ENCODE peak calls at places on chromosomes 6 and 20, in five cellular contexts. R is mesenchymal stem cell, X is neuronal stem cell, K is H9, H is IMR-90. M is an unnamed sample. For H3K4me1, the result is how much of the 10 kb centered on the place peaks cover.

GRCh38 chr6:155264704-155265320 is 999 bp downstream of the CLDN20 start:
- DNase-seq in R (peak), X (no peak), K (no peak), H (no peak), M (no peak)

GRCh38 chr6:25085761-25086160 is 150.0 kb upstream of the RIPOR2 start:
- DNase-seq in R (no peak), X (no peak), K (no peak), H (no peak), M (no peak)

GRCh38 chr20:46304361-46304760 is 3.9 kb downstream of the CDH22 start:
- DNase-seq in R (peak), X (no peak), K (no peak), H (peak), M (no peak)

GRCh38 chr6:121645100-121645745 is 209.8 kb downstream of the GJA1 start:
- DNase-seq in R (no peak), X (no peak), K (no peak), H (peak), M (no peak)

GRCh38 chr6:170017603-170018274 is 266.3 kb downstream of the ERMARD start:
- DNase-seq in R (no peak), X (no peak), K (peak), H (no peak), M (no peak)

GRCh38 chr6:119384444-119384843 is 34.9 kb upstream of the MAN1A1 start:
- DNase-seq in R (no peak), X (no peak), K (no peak), H (no peak), M (no peak)

GRCh38 chr6:54112171-54112650 is 968 bp downstream of the MLIP start:
- DNase-seq in R (no peak), X (no peak), K (no peak), H (no peak), M (peak)

GRCh38 chr20:25005220-25005619 is 12.7 kb upstream of the APMAP start:
- DNase-seq in R (no peak), X (no peak), K (peak), H (peak), M (no peak)

GRCh38 chr6:167311286-167311685 is 13.6 kb upstream of the TTLL2 start:
- DNase-seq in R (no peak), X (no peak), K (no peak), H (no peak), M (no peak)

GRCh38 chr6:7909323-7910276 is 988 bp downstream of the TXNDC5 start:
- DNase-seq in R (peak), X (peak), K (peak), H (peak), M (peak)

GRCh38 chr20:62622178-62622876 is 20.0 kb upstream of the SLCO4A1 start:
- DNase-seq in R (no peak), X (no peak), K (no peak), H (no peak), M (no peak)

GRCh38 chr6:25050356-25050755 is 114.6 kb upstream of the RIPOR2 start:
- DNase-seq in R (peak), X (no peak), K (no peak), H (peak), M (no peak)

GRCh38 chr20:18055261-18055660 is 2.5 kb downstream of the OVOL2 start:
- DNase-seq in R (no peak), X (no peak), K (peak), H (no peak), M (peak)

GRCh38 chr6:29005183-29005885 is at the start of gene ZNF311:
- DNase-seq in R (peak), X (no peak), K (no peak), H (peak), M (peak)

GRCh38 chr6:156912431-156912830 is 135.3 kb downstream of the ARID1B start:
- DNase-seq in R (peak), X (no peak), K (no peak), H (no peak), M (peak)

GRCh38 chr20:64238851-64239387 is 16.6 kb upstream of the PCMTD2 start:
- DNase-seq in R (no peak), X (no peak), K (no peak), H (no peak), M (no peak)

GRCh38 chr6:81896561-81896960 is 144.1 kb upstream of the TENT5A start:
- DNase-seq in R (peak), X (no peak), K (no peak), H (peak), M (no peak)

GRCh38 chr6:112311950-112312547 is 35.1 kb upstream of the RFPL4B start:
- DNase-seq in R (peak), X (no peak), K (no peak), H (peak), M (peak)

GRCh38 chr6:38290133-38290801 is 349.5 kb downstream of the BTBD9 start:
- DNase-seq in R (no peak), X (no peak), K (no peak), H (no peak), M (no peak)

GRCh38 chr6:23181301-23182110 is 612.1 kb downstream of the HDGFL1 start:
- DNase-seq in R (no peak), X (no peak), K (no peak), H (no peak), M (no peak)

GRCh38 chr20:37431786-37432185 is 85.8 kb downstream of the SRC start:
- DNase-seq in R (no peak), X (no peak), K (no peak), H (no peak), M (no peak)
- H3K23ac ChIP-seq in R (no peak), X (no peak), K (no peak), H (no peak), M (no peak)

DNA sequence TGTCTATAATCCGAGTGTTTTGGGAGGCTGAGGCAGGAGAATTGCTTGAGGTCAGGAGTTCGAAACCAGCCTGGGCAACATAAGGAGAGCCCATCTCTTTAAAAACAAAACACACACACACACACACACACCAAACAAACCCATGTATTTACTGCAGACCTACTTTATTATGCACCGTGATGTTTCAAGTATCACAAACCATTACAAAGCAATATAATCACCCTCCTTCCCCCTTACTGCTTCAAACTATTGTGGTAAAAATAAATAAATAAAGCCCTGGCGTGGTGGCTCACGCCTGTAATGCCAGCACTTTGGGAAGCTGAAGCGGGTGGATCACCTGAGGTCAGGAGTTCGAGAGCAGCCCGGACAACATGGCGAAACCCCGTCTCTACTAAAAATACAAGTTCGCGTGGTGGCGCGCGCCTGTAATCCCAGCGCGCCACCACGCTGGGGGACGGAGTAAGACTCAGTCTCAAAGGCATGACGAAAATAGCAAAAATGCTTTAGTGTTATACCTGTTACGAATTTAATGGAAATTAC is 1.5 kb downstream of the TBCC start:
- DNase-seq in R (no peak), X (no peak), K (no peak), H (no peak), M (no peak)
- H3K4me1 ChIP-seq in R (under half), X (under half), K (under half), H (under half), M (under half)

DNA sequence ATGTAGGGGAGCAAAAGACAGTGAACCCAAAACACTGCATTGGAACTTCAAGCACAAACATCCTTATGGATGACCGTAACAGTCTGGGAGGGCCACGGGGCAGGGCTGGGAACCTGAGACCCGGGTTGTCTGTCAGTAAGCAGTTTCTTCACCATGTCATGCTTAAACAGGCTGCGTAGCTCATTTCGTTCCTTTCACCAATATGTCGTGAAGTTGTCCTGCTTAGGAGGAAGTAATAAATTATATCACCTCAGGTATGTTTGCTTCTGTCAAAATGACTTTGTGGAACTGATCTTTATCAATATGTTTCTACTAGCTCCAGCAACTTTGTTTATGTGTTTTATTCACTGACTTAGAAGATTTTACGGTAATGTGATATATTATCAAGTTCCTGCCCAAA is 12.4 kb upstream of the MAK start:
- DNase-seq in R (no peak), X (no peak), K (no peak), H (no peak), M (no peak)
- H3K23ac ChIP-seq in R (no peak), X (no peak), K (no peak), H (no peak), M (no peak)

DNA sequence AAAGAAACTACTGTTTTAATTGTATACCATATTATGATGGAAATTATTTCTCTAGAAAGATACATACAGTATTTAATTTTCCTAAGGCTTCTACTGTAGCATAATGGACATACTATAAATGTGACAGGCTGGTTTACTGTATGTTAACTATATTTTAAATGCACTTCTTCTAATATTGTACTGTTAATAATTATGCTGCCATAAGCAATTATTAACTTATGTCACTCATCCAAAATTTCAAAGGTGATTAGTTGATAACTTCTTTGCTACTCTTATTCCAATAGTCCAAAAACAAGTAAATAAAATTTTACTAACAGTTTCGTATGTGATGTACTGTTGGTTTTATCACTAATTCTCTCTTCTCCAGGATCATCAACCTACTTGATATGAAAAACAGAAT is 28.1 kb downstream of the HIVEP2 start:
- DNase-seq in R (no peak), X (no peak), K (no peak), H (no peak), M (no peak)
- H3K4me1 ChIP-seq in R (under half), X (under half), K (under half), H (under half), M (under half)

DNA sequence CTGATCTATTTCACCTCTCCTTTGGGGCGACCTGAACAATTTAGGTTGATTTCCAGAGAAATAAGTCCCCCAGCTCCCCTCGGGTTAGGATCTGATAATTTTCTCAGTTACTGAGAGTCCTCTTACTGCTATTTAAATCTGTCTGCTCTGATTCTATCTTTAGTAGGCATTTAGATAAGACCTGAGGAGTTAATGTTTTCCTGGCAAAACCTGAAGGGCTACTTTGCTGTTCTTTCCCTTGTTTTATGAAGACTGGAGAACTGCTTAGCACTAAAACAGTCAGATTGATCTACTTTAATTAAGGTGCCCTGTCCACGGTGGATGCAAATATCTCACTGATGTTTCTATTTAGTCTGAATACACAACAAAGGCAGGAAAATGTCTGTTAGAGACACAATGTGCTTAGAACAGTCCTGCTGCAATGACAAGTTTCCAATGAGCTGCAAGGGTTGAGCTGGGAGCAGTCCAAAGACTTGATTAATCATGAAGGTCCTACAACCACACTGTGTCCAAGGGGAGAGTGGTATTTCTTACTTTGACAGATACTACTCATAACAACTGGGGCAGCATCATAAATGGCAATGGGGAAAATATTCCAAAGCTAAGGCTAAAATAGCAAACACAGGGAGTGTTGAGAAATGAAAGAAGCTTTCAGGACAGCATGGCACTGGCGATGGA is 15.7 kb downstream of the ADTRP start:
- DNase-seq in R (no peak), X (no peak), K (no peak), H (no peak), M (no peak)
- H3K23ac ChIP-seq in R (no peak), X (no peak), K (no peak), H (no peak), M (no peak)

GRCh38 chr6:113694278-113695077 is 162.7 kb upstream of the MARCKS start:
- DNase-seq in R (peak), X (no peak), K (no peak), H (peak), M (no peak)
- H3K4me1 ChIP-seq in R (under half), X (under half), K (under half), H (under half), M (under half)

GRCh38 chr6:163814494-163815364 is 400.2 kb downstream of the QKI start:
- DNase-seq in R (peak), X (no peak), K (no peak), H (peak), M (no peak)
- H3K23ac ChIP-seq in R (no peak), X (no peak), K (no peak), H (no peak), M (no peak)

DNA sequence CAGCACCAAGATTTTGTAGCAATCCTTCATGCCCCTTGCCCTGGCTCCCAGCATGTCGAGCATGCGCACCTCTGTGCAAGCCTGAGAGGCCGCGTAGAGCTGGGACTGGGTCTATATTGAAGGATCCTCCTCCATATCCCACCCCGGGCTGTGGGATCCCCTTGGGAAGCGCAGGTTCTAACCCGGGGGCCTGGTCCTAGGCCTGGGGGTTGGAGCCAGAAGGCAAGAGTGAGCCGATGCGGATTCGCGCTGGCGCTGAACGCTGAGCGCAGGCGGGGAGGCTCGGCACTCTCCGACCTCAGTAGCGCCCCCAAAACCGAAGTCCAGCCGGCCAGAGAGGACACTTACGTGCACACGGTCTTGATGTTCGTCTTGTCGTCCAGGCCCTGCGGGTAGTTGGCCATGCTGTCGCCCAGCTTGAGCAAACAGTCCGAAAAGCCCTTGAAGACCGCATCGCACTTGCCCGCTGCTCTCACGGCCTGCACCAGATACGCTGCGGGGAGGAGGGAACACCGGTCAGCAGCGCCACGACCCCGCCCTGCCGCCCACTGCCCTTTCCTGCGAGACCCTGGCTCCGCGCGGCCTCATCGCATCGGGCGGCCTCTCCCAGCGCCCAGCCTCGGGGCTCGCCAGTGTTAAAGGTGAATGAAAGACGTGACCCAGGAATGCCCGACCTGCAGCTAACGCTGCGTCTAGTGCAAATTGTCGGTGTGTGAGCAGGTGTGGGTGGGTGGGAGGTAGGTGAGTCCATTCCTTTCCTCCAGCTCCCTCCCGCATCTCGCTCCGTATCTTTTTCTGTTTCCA is 4.5 kb downstream of the NRN1 start:
- DNase-seq in R (no peak), X (no peak), K (peak), H (no peak), M (peak)
- H3K4me1 ChIP-seq in R (under half), X (under half), K (under half), H (under half), M (under half)

GRCh38 chr20:59031326-59032022 is 661 bp downstream of the ATP5F1E start:
- DNase-seq in R (no peak), X (no peak), K (no peak), H (no peak), M (no peak)
- H3K23ac ChIP-seq in R (peak), X (peak), K (no peak), H (peak), M (peak)

DNA sequence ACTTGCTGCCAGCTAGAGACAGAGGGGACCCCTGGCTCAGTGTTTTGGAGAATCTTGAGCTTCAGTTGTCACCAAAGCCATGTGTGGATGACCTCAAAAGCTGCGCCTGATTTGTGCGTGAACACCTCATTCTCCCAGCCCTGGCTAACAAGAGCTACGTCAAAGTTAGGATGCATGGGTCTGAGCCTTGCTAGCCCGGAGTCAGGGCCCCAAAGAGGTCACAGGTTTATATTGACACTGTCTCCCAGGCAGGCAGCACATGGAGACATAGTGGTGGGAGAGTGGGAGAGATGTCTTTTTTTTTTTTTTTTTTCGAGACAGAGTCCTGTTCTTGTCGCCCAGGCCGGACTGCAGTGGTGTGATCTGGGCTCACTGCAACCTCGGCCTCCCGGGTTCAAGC is 36.1 kb upstream of the DUSP22 start:
- DNase-seq in R (no peak), X (no peak), K (no peak), H (no peak), M (no peak)
- H3K4me1 ChIP-seq in R (under half), X (under half), K (under half), H (under half), M (under half)

M was measured in mesendoderm.